ENCODE peak calls at places on chromosomes 4 and X, in four cellular contexts. W is ovary, V is GM23338, M is cardiac fibroblast. L is an unnamed sample.

GRCh38 chr4:104421576-104421975 is 73.1 kb downstream of the CXXC4 start:
- DNase-seq in V (peak), W (no peak), M (no peak), L (no peak)

GRCh38 chr4:78671812-78672440 is 104.2 kb upstream of the BMP2K start:
- DNase-seq in V (no peak), W (no peak), M (no peak), L (no peak)

GRCh38 chrX:476724-477075 is 90.0 kb upstream of the PPP2R3B start:
- DNase-seq in V (no peak), M (no peak), W (no peak), L (peak)

GRCh38 chrX:56813318-56813837 is 84.3 kb downstream of the NBDY start:
- DNase-seq in W (no peak), M (peak), V (no peak), L (no peak)

GRCh38 chrX:38882894-38883620 is 81.8 kb downstream of the MID1IP1 start:
- DNase-seq in W (no peak), V (no peak), M (peak), L (no peak)

GRCh38 chr4:7201351-7202305 is 9.3 kb downstream of the SORCS2 start:
- DNase-seq in W (peak), V (no peak), M (no peak), L (no peak)

GRCh38 chr4:109275346-109275745 is 27.1 kb downstream of the COL25A1 start:
- DNase-seq in V (no peak), W (no peak), M (no peak), L (no peak)

GRCh38 chr4:85486425-85487101 is 11.6 kb downstream of the ARHGAP24 start:
- DNase-seq in M (peak), V (no peak), W (no peak), L (no peak)

GRCh38 chrX:13742397-13743176 is 8.0 kb downstream of the OFD1 start:
- DNase-seq in V (peak), M (peak), W (no peak), L (no peak)

GRCh38 chrX:40209951-40210617 is 112.3 kb upstream of the BCOR start:
- DNase-seq in W (no peak), M (no peak), V (no peak), L (no peak)

GRCh38 chrX:7233632-7234406 is 85.9 kb upstream of the PUDP start:
- DNase-seq in M (peak), W (no peak), V (peak), L (no peak)

GRCh38 chrX:37060999-37061398 is 52.8 kb downstream of the FAM47C start:
- DNase-seq in M (peak), W (no peak), V (peak), L (no peak)

GRCh38 chr4:16524911-16525574 is 298.8 kb upstream of the TAPT1 start:
- DNase-seq in V (no peak), M (peak), W (no peak), L (no peak)

GRCh38 chr4:102620697-102621497 is 119.7 kb downstream of the NFKB1 start:
- DNase-seq in W (no peak), V (peak), M (peak), L (no peak)

GRCh38 chr4:186725422-186726149 is 1.9 kb upstream of the FAT1 start:
- DNase-seq in V (peak), M (peak), W (peak), L (no peak)

GRCh38 chr4:108611360-108611759 is 9.0 kb upstream of the RPL34 start:
- DNase-seq in V (no peak), M (peak), W (no peak), L (no peak)

GRCh38 chr4:98604723-98605122 is 53.7 kb downstream of the TSPAN5 start:
- DNase-seq in W (no peak), V (no peak), M (no peak), L (no peak)

GRCh38 chrX:10326578-10326977 is 169.8 kb downstream of the CLCN4 start:
- DNase-seq in W (no peak), V (no peak), M (peak), L (no peak)

GRCh38 chr4:141580523-141580922 is 55.9 kb upstream of the IL15 start:
- DNase-seq in V (no peak), M (no peak), W (no peak), L (no peak)

GRCh38 chrX:38880460-38880859 is 79.2 kb downstream of the MID1IP1 start:
- DNase-seq in M (no peak), V (no peak), W (no peak), L (no peak)

GRCh38 chrX:53356186-53356585 is 66.3 kb downstream of the SMC1A start:
- DNase-seq in V (peak), W (no peak), M (peak), L (no peak)

GRCh38 chrX:137565921-137566745 is at the start of gene ZIC3:
- DNase-seq in V (peak), M (peak), W (peak), L (no peak)

GRCh38 chrX:7086384-7086783 is 61.1 kb upstream of the STS start:
- DNase-seq in W (no peak), V (no peak), M (no peak), L (no peak)

GRCh38 chrX:13719192-13719856 is 15.1 kb downstream of the TRAPPC2 start:
- DNase-seq in V (no peak), W (no peak), M (no peak), L (no peak)

GRCh38 chrX:154046262-154046771 is 26.6 kb upstream of the IRAK1 start:
- DNase-seq in W (peak), V (no peak), M (peak), L (no peak)

GRCh38 chrX:123217077-123217476 is 33.0 kb downstream of the GRIA3 start:
- DNase-seq in V (no peak), W (peak), M (no peak), L (no peak)

GRCh38 chrX:19964017-19964710 is 26.7 kb downstream of the BCLAF3 start:
- DNase-seq in W (no peak), M (no peak), V (no peak), L (no peak)

GRCh38 chr4:176150283-176150682 is 45.1 kb downstream of the SPATA4 start:
- DNase-seq in M (peak), V (peak), W (no peak), L (no peak)

GRCh38 chrX:106780664-106781377 is 21.7 kb upstream of the TBC1D8B start:
- DNase-seq in W (no peak), M (no peak), V (no peak), L (no peak)

GRCh38 chr4:1345905-1346780 is 865 bp upstream of the UVSSA start:
- DNase-seq in W (peak), M (peak), V (peak), L (no peak)
- TF ChIP-seq CTCF in W (no peak), M (no peak), V (no peak), L (peak)

GRCh38 chr4:27123769-27124124 is 263.1 kb downstream of the STIM2 start:
- DNase-seq in W (no peak), V (no peak), M (no peak), L (no peak)
- TF ChIP-seq CTCF in W (no peak), V (no peak), M (no peak), L (no peak)

GRCh38 chr4:106502106-106502699 is 133.6 kb upstream of the GIMD1 start:
- DNase-seq in W (peak), M (peak), V (peak), L (no peak)
- TF ChIP-seq CTCF in W (peak), M (peak), V (peak), L (peak)

DNA sequence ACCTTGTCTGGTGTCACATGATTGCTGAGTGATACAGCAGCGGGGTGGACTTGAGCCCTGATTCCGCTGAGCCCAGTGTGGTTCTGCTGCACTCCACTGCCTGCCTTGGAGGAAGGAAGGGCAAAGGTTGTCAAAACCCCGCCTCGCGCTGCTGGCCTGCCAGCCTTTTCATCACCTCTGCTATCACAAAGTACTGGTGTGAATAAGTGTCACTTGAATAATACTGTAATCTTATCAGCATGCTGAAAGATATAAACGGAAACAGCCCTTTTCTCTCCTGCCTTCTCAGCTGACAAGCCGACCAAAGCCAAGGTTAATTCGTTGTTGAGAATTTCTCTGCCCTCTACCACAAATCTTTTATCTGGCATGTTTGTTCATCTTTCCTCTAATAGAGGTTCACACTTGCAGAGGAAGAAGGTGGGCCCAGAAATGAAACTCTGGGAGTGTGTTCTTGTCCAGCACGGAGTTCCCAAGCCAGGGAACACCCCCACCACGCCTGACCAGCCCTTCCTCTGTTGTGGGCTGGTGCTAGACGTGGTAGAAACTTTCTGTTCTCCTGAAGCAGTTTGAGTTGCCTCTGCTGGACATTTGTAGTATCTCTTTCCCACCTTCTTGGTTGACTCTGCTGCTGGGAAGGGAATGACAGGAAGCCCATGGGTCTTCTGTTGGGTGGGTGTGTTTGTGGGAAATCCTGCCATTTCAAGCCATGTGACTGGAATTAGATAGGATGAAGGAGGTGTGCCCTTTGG is 21.5 kb downstream of the FHDC1 start:
- DNase-seq in M (peak), V (peak), W (peak), L (no peak)
- TF ChIP-seq CTCF in M (no peak), V (no peak), W (no peak), L (peak)

DNA sequence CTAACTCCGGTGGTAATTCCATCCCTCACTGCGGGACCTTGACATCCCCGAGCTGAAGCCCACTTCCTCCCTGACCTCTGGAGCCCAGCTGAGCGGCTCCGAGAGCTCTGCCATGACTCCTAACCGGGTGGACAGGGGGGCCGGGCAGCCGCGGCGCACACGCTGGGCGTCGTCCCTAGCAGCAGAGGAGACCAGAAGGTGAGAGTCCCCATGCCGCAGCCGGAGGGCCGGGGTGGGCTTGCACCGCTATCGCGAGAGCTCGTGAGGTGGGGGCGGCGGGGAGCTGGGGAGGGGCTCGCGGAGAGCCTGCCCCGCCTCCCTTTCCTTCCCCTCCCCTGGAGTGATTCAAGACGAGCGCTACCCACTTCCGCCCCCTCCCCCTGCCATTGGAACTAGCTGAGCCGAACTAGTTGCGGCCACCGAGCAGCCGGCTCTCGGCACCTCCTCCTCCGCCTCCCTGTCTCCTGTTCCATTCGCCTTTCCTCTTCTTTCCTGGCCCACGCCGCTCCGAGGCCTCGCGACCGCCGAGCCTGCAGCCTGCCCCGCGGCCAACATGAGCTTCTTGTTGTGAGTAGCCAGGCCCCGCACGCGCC is at the start of gene MOB1B:
- DNase-seq in W (peak), V (peak), M (peak), L (peak)
- TF ChIP-seq CTCF in W (peak), V (peak), M (peak), L (peak)

L was measured in chondrocyte.